ENCODE peak calls at places on chromosome 17, in four cellular contexts. F is amniotic stem cell; H is naive thymus-derived CD4-positive, alpha-beta T cell; B is Caki2. Q is an unnamed sample.

GRCh38 chr17:82874011-82874835 is 34.4 kb upstream of the ZNF750 start:
- DNase-seq in F (no peak), H (no peak), B (no peak), Q (no peak)

GRCh38 chr17:10792156-10792555 is 11.7 kb downstream of the TMEM238L start:
- DNase-seq in F (no peak), H (no peak), B (no peak), Q (no peak)

GRCh38 chr17:17205368-17206148 is 575 bp downstream of the PLD6 start:
- DNase-seq in F (peak), H (peak), B (peak), Q (peak)

GRCh38 chr17:40323731-40324650 is 15.0 kb downstream of the RARA start:
- DNase-seq in F (no peak), H (no peak), B (no peak), Q (no peak)

GRCh38 chr17:75850928-75851692 is 4.0 kb downstream of the WBP2 start:
- DNase-seq in F (no peak), H (no peak), B (no peak), Q (no peak)

GRCh38 chr17:62616993-62617893 is 10.2 kb upstream of the MRC2 start:
- DNase-seq in F (no peak), H (no peak), B (no peak), Q (no peak)

GRCh38 chr17:75288784-75289121 is 480 bp downstream of the SLC25A19 start:
- DNase-seq in F (no peak), H (no peak), B (no peak), Q (no peak)

GRCh38 chr17:53166736-53167135 is 656.0 kb upstream of the KIF2B start:
- DNase-seq in F (no peak), H (no peak), B (no peak), Q (no peak)

GRCh38 chr17:17206149-17206912 is at the start of gene PLD6:
- DNase-seq in F (peak), H (peak), B (peak), Q (peak)

GRCh38 chr17:44628234-44629188 is 27.8 kb upstream of the MEIOC start:
- DNase-seq in F (no peak), H (no peak), B (peak), Q (no peak)